ENCODE peak calls at places on chromosomes 13 and 19, in ten cellular contexts. One of them, this sample, is unnamed.
A peak's percentile ranks its signal among the peaks of the same experiment; 100 is the strongest.

GRCh38 chr13:102872131-102872530 is 26.3 kb downstream of the ERCC5 start:
- DNase-seq in fibroblast of lung: no peak
- DNase-seq in mammary epithelial cell: no peak
- DNase-seq in fibroblast of the aortic adventitia: no peak
- DNase-seq in fibroblast of pulmonary artery: no peak
- DNase-seq in heart right ventricle: no peak
- DNase-seq in choroid plexus epithelial cell: peak; percentile 48
- DNase-seq in brain microvascular endothelial cell: no peak
- DNase-seq in thoracic aorta: no peak
- DNase-seq in BJ: no peak
- DNase-seq in this sample: no peak

GRCh38 chr19:57719424-57719823 is 8.0 kb downstream of the ZNF671 start:
- DNase-seq in brain microvascular endothelial cell: no peak
- DNase-seq in fibroblast of the aortic adventitia: no peak
- DNase-seq in thoracic aorta: no peak
- DNase-seq in heart right ventricle: no peak
- DNase-seq in BJ: no peak
- DNase-seq in fibroblast of pulmonary artery: no peak
- DNase-seq in fibroblast of lung: no peak
- DNase-seq in mammary epithelial cell: no peak
- DNase-seq in choroid plexus epithelial cell: no peak
- DNase-seq in this sample: no peak

GRCh38 chr13:113765241-113765910 is 6.3 kb downstream of the TMEM255B start:
- DNase-seq in fibroblast of pulmonary artery: no peak
- DNase-seq in thoracic aorta: no peak
- DNase-seq in choroid plexus epithelial cell: no peak
- DNase-seq in brain microvascular endothelial cell: no peak
- DNase-seq in mammary epithelial cell: no peak
- DNase-seq in fibroblast of lung: no peak
- DNase-seq in BJ: no peak
- DNase-seq in heart right ventricle: no peak
- DNase-seq in fibroblast of the aortic adventitia: no peak
- DNase-seq in this sample: no peak

GRCh38 chr19:38809592-38810252 is 3.0 kb downstream of the LGALS4 start:
- DNase-seq in choroid plexus epithelial cell: no peak
- DNase-seq in BJ: no peak
- DNase-seq in brain microvascular endothelial cell: no peak
- DNase-seq in fibroblast of pulmonary artery: no peak
- DNase-seq in fibroblast of lung: no peak
- DNase-seq in fibroblast of the aortic adventitia: no peak
- DNase-seq in thoracic aorta: no peak
- DNase-seq in heart right ventricle: no peak
- DNase-seq in mammary epithelial cell: no peak
- DNase-seq in this sample: no peak

GRCh38 chr13:55345197-55345596 is 1795.5 kb upstream of the PRR20A start:
- DNase-seq in heart right ventricle: no peak
- DNase-seq in mammary epithelial cell: no peak
- DNase-seq in brain microvascular endothelial cell: no peak
- DNase-seq in choroid plexus epithelial cell: no peak
- DNase-seq in fibroblast of pulmonary artery: no peak
- DNase-seq in fibroblast of the aortic adventitia: no peak
- DNase-seq in BJ: no peak
- DNase-seq in thoracic aorta: no peak
- DNase-seq in fibroblast of lung: no peak
- DNase-seq in this sample: no peak

GRCh38 chr13:90979059-90979458 is 368.4 kb upstream of the MIR17HG start:
- DNase-seq in fibroblast of pulmonary artery: no peak
- DNase-seq in mammary epithelial cell: no peak
- DNase-seq in fibroblast of lung: peak; percentile 46
- DNase-seq in fibroblast of the aortic adventitia: no peak
- DNase-seq in thoracic aorta: no peak
- DNase-seq in heart right ventricle: no peak
- DNase-seq in BJ: no peak
- DNase-seq in brain microvascular endothelial cell: no peak
- DNase-seq in choroid plexus epithelial cell: peak; percentile 9
- DNase-seq in this sample: no peak

GRCh38 chr13:28094311-28094710 is 6.1 kb downstream of the FLT3 start:
- DNase-seq in fibroblast of pulmonary artery: no peak
- DNase-seq in fibroblast of lung: no peak
- DNase-seq in heart right ventricle: no peak
- DNase-seq in fibroblast of the aortic adventitia: no peak
- DNase-seq in thoracic aorta: no peak
- DNase-seq in choroid plexus epithelial cell: no peak
- DNase-seq in mammary epithelial cell: no peak
- DNase-seq in BJ: no peak
- DNase-seq in brain microvascular endothelial cell: no peak
- DNase-seq in this sample: no peak

GRCh38 chr13:109146912-109147624 is 517.7 kb downstream of the MYO16 start:
- DNase-seq in thoracic aorta: no peak
- DNase-seq in fibroblast of lung: peak; percentile 65
- DNase-seq in mammary epithelial cell: peak; percentile 97
- DNase-seq in fibroblast of the aortic adventitia: peak; percentile 80
- DNase-seq in fibroblast of pulmonary artery: peak; percentile 80
- DNase-seq in BJ: peak; percentile 71
- DNase-seq in choroid plexus epithelial cell: peak; percentile 71
- DNase-seq in brain microvascular endothelial cell: peak; percentile 70
- DNase-seq in heart right ventricle: no peak
- DNase-seq in this sample: peak; percentile 54

GRCh38 chr13:80979035-80979641 is 638.2 kb upstream of the SPRY2 start:
- DNase-seq in brain microvascular endothelial cell: peak; percentile 63
- DNase-seq in choroid plexus epithelial cell: peak; percentile 90
- DNase-seq in heart right ventricle: no peak
- DNase-seq in fibroblast of lung: peak; percentile 87
- DNase-seq in thoracic aorta: no peak
- DNase-seq in fibroblast of pulmonary artery: peak; percentile 90
- DNase-seq in BJ: peak; percentile 1
- DNase-seq in fibroblast of the aortic adventitia: peak; percentile 80
- DNase-seq in mammary epithelial cell: peak; percentile 42
- DNase-seq in this sample: peak; percentile 64

GRCh38 chr13:94416454-94417080 is 62.9 kb downstream of the DCT start:
- DNase-seq in fibroblast of the aortic adventitia: no peak
- DNase-seq in mammary epithelial cell: peak; percentile 15
- DNase-seq in heart right ventricle: no peak
- DNase-seq in fibroblast of lung: peak; percentile 30
- DNase-seq in brain microvascular endothelial cell: peak; percentile 9
- DNase-seq in fibroblast of pulmonary artery: peak; percentile 35
- DNase-seq in thoracic aorta: no peak
- DNase-seq in BJ: no peak
- DNase-seq in choroid plexus epithelial cell: peak; percentile 67
- DNase-seq in this sample: no peak

GRCh38 chr19:39996218-39996810 is 546 bp upstream of the ZNF546 start:
- DNase-seq in fibroblast of the aortic adventitia: peak; percentile 64
- DNase-seq in heart right ventricle: no peak
- DNase-seq in mammary epithelial cell: peak; percentile 66
- DNase-seq in choroid plexus epithelial cell: peak; percentile 53
- DNase-seq in fibroblast of pulmonary artery: peak; percentile 58
- DNase-seq in thoracic aorta: no peak
- DNase-seq in BJ: peak; percentile 14
- DNase-seq in brain microvascular endothelial cell: peak; percentile 69
- DNase-seq in fibroblast of lung: peak; percentile 64
- DNase-seq in this sample: peak; percentile 34

GRCh38 chr19:49779731-49780578 is 13.2 kb downstream of the AP2A1 start:
- DNase-seq in fibroblast of the aortic adventitia: no peak
- DNase-seq in mammary epithelial cell: no peak
- DNase-seq in fibroblast of lung: no peak
- DNase-seq in heart right ventricle: no peak
- DNase-seq in fibroblast of pulmonary artery: no peak
- DNase-seq in thoracic aorta: no peak
- DNase-seq in brain microvascular endothelial cell: no peak
- DNase-seq in BJ: no peak
- DNase-seq in choroid plexus epithelial cell: no peak
- DNase-seq in this sample: no peak

GRCh38 chr13:44695520-44695919 is 119.4 kb upstream of the TSC22D1 start:
- DNase-seq in heart right ventricle: no peak
- DNase-seq in fibroblast of lung: no peak
- DNase-seq in choroid plexus epithelial cell: no peak
- DNase-seq in brain microvascular endothelial cell: no peak
- DNase-seq in thoracic aorta: no peak
- DNase-seq in BJ: no peak
- DNase-seq in fibroblast of pulmonary artery: no peak
- DNase-seq in mammary epithelial cell: no peak
- DNase-seq in fibroblast of the aortic adventitia: no peak
- DNase-seq in this sample: no peak

GRCh38 chr19:39196320-39196719 is 444 bp upstream of the NCCRP1 start:
- DNase-seq in BJ: no peak
- DNase-seq in heart right ventricle: no peak
- DNase-seq in fibroblast of the aortic adventitia: no peak
- DNase-seq in brain microvascular endothelial cell: no peak
- DNase-seq in choroid plexus epithelial cell: no peak
- DNase-seq in fibroblast of pulmonary artery: no peak
- DNase-seq in mammary epithelial cell: no peak
- DNase-seq in fibroblast of lung: no peak
- DNase-seq in thoracic aorta: no peak
- DNase-seq in this sample: no peak

GRCh38 chr13:104740616-104741222 is 1674.5 kb upstream of the SLC10A2 start:
- DNase-seq in BJ: no peak
- DNase-seq in mammary epithelial cell: no peak
- DNase-seq in heart right ventricle: no peak
- DNase-seq in thoracic aorta: no peak
- DNase-seq in brain microvascular endothelial cell: no peak
- DNase-seq in fibroblast of pulmonary artery: no peak
- DNase-seq in fibroblast of the aortic adventitia: no peak
- DNase-seq in fibroblast of lung: no peak
- DNase-seq in choroid plexus epithelial cell: no peak
- DNase-seq in this sample: no peak

DNA sequence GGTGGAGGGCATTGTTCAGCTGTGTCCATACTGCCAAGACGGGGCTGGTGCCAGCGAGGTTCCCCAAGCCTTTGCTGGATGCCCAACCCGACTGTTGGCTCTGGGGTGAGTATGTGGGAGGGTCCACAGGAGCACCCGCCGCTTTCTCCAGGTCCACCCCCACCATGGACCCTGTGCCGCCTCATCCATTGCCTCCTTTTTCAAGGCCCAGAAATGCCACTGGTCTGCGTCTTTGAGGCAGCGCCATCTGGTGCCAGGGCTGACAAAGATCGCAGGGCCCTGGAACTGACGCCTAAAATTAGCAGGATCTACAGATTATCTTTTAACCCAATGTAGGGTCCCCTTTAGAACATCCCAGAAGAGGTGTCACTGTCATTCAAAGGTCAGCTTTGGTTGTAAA is 34.6 kb downstream of the NFIX start:
- DNase-seq in fibroblast of lung: no peak
- DNase-seq in choroid plexus epithelial cell: no peak
- DNase-seq in heart right ventricle: no peak
- DNase-seq in mammary epithelial cell: no peak
- DNase-seq in thoracic aorta: no peak
- DNase-seq in fibroblast of the aortic adventitia: peak; percentile 50
- DNase-seq in fibroblast of pulmonary artery: no peak
- DNase-seq in brain microvascular endothelial cell: no peak
- DNase-seq in BJ: no peak
- DNase-seq in this sample: no peak
- TF ChIP-seq CTCF in fibroblast of lung: peak; percentile 56
- TF ChIP-seq CTCF in choroid plexus epithelial cell: peak; percentile 50
- TF ChIP-seq CTCF in heart right ventricle: peak; percentile 26
- TF ChIP-seq CTCF in mammary epithelial cell: peak; percentile 87
- TF ChIP-seq CTCF in thoracic aorta: peak; percentile 45
- TF ChIP-seq CTCF in fibroblast of the aortic adventitia: peak; percentile 56
- TF ChIP-seq CTCF in fibroblast of pulmonary artery: peak; percentile 53
- TF ChIP-seq CTCF in brain microvascular endothelial cell: peak; percentile 64
- TF ChIP-seq CTCF in BJ: peak; percentile 52
- TF ChIP-seq CTCF in this sample: peak; percentile 74

GRCh38 chr19:7636691-7637373 is at the start of gene STXBP2:
- DNase-seq in BJ: no peak
- DNase-seq in mammary epithelial cell: peak; percentile 73
- DNase-seq in brain microvascular endothelial cell: no peak
- DNase-seq in fibroblast of lung: no peak
- DNase-seq in choroid plexus epithelial cell: peak; percentile 58
- DNase-seq in thoracic aorta: no peak
- DNase-seq in fibroblast of the aortic adventitia: no peak
- DNase-seq in heart right ventricle: peak; percentile 66
- DNase-seq in fibroblast of pulmonary artery: peak; percentile 42
- DNase-seq in this sample: no peak
- H3K4me3 ChIP-seq in BJ: peak within 1 kb of the TSS; percentile 57
- H3K4me3 ChIP-seq in mammary epithelial cell: peak within 1 kb of the TSS; percentile 65
- H3K4me3 ChIP-seq in brain microvascular endothelial cell: peak within 1 kb of the TSS; percentile 42
- H3K4me3 ChIP-seq in fibroblast of lung: no peak within 1 kb of the TSS
- H3K4me3 ChIP-seq in choroid plexus epithelial cell: peak within 1 kb of the TSS; percentile 68
- H3K4me3 ChIP-seq in thoracic aorta: peak within 1 kb of the TSS; percentile 65
- H3K4me3 ChIP-seq in fibroblast of the aortic adventitia: peak within 1 kb of the TSS; percentile 49
- H3K4me3 ChIP-seq in heart right ventricle: peak within 1 kb of the TSS; percentile 41
- H3K4me3 ChIP-seq in fibroblast of pulmonary artery: peak within 1 kb of the TSS; percentile 64
- H3K4me3 ChIP-seq in this sample: peak within 1 kb of the TSS; percentile 29

GRCh38 chr19:2538096-2538757 is 62.3 kb downstream of the GADD45B start:
- DNase-seq in fibroblast of pulmonary artery: no peak
- DNase-seq in mammary epithelial cell: no peak
- DNase-seq in thoracic aorta: no peak
- DNase-seq in brain microvascular endothelial cell: no peak
- DNase-seq in heart right ventricle: no peak
- DNase-seq in fibroblast of lung: no peak
- DNase-seq in BJ: no peak
- DNase-seq in choroid plexus epithelial cell: no peak
- DNase-seq in fibroblast of the aortic adventitia: no peak
- DNase-seq in this sample: no peak

GRCh38 chr19:2542341-2543069 is 66.6 kb downstream of the GADD45B start:
- DNase-seq in BJ: no peak
- DNase-seq in fibroblast of lung: peak; percentile 79
- DNase-seq in choroid plexus epithelial cell: peak; percentile 88
- DNase-seq in heart right ventricle: no peak
- DNase-seq in brain microvascular endothelial cell: peak; percentile 83
- DNase-seq in thoracic aorta: no peak
- DNase-seq in mammary epithelial cell: no peak
- DNase-seq in fibroblast of the aortic adventitia: no peak
- DNase-seq in fibroblast of pulmonary artery: no peak
- DNase-seq in this sample: no peak

GRCh38 chr19:2543463-2544442 is 67.8 kb downstream of the GADD45B start:
- DNase-seq in brain microvascular endothelial cell: peak; percentile 97
- DNase-seq in choroid plexus epithelial cell: peak; percentile 99
- DNase-seq in BJ: peak; percentile 91
- DNase-seq in fibroblast of the aortic adventitia: peak; percentile 96
- DNase-seq in thoracic aorta: peak; percentile 88
- DNase-seq in heart right ventricle: peak; percentile 92
- DNase-seq in fibroblast of lung: peak; percentile 98
- DNase-seq in mammary epithelial cell: peak; percentile 96
- DNase-seq in fibroblast of pulmonary artery: peak; percentile 99
- DNase-seq in this sample: peak; percentile 96

GRCh38 chr19:2540251-2540645 is 64.3 kb downstream of the GADD45B start:
- DNase-seq in thoracic aorta: no peak
- DNase-seq in choroid plexus epithelial cell: no peak
- DNase-seq in fibroblast of pulmonary artery: no peak
- DNase-seq in heart right ventricle: no peak
- DNase-seq in BJ: no peak
- DNase-seq in mammary epithelial cell: no peak
- DNase-seq in fibroblast of lung: no peak
- DNase-seq in fibroblast of the aortic adventitia: no peak
- DNase-seq in brain microvascular endothelial cell: no peak
- DNase-seq in this sample: no peak

GRCh38 chr19:2540646-2541454 is 64.9 kb downstream of the GADD45B start:
- DNase-seq in heart right ventricle: peak; percentile 87
- DNase-seq in choroid plexus epithelial cell: peak; percentile 99
- DNase-seq in fibroblast of pulmonary artery: peak; percentile 99
- DNase-seq in mammary epithelial cell: peak; percentile 94
- DNase-seq in brain microvascular endothelial cell: peak; percentile 97
- DNase-seq in thoracic aorta: peak; percentile 75
- DNase-seq in fibroblast of the aortic adventitia: peak; percentile 98
- DNase-seq in fibroblast of lung: peak; percentile 92
- DNase-seq in BJ: peak; percentile 91
- DNase-seq in this sample: peak; percentile 97
- TF ChIP-seq CTCF in heart right ventricle: peak; percentile 42
- TF ChIP-seq CTCF in choroid plexus epithelial cell: peak; percentile 52
- TF ChIP-seq CTCF in fibroblast of pulmonary artery: peak; percentile 34
- TF ChIP-seq CTCF in mammary epithelial cell: peak; percentile 6
- TF ChIP-seq CTCF in brain microvascular endothelial cell: peak; percentile 55
- TF ChIP-seq CTCF in thoracic aorta: peak; percentile 36
- TF ChIP-seq CTCF in fibroblast of the aortic adventitia: peak; percentile 49
- TF ChIP-seq CTCF in fibroblast of lung: peak; percentile 31
- TF ChIP-seq CTCF in BJ: peak; percentile 52
- TF ChIP-seq CTCF in this sample: peak; percentile 30

GRCh38 chr13:110989331-110989730 is 74.5 kb upstream of the ANKRD10 start:
- DNase-seq in heart right ventricle: no peak
- DNase-seq in choroid plexus epithelial cell: peak; percentile 85
- DNase-seq in mammary epithelial cell: no peak
- DNase-seq in brain microvascular endothelial cell: peak; percentile 32
- DNase-seq in thoracic aorta: no peak
- DNase-seq in BJ: no peak
- DNase-seq in fibroblast of the aortic adventitia: no peak
- DNase-seq in fibroblast of lung: peak; percentile 85
- DNase-seq in fibroblast of pulmonary artery: no peak
- DNase-seq in this sample: no peak
- H3K4me3 ChIP-seq in heart right ventricle: no peak overlapping the region
- H3K4me3 ChIP-seq in choroid plexus epithelial cell: no peak overlapping the region
- H3K4me3 ChIP-seq in mammary epithelial cell: no peak overlapping the region
- H3K4me3 ChIP-seq in brain microvascular endothelial cell: no peak overlapping the region
- H3K4me3 ChIP-seq in thoracic aorta: no peak overlapping the region
- H3K4me3 ChIP-seq in BJ: no peak overlapping the region
- H3K4me3 ChIP-seq in fibroblast of the aortic adventitia: no peak overlapping the region
- H3K4me3 ChIP-seq in fibroblast of lung: no peak overlapping the region
- H3K4me3 ChIP-seq in fibroblast of pulmonary artery: no peak overlapping the region
- H3K4me3 ChIP-seq in this sample: no peak overlapping the region